ENCODE peak calls at places on chromosomes 1 and 21, in seven cellular contexts. K is neural progenitor cell, A is Calu3, B is epithelial cell of esophagus, G is WTC11, E is cardiac muscle cell, C is thyroid gland. Q is an unnamed sample.

GRCh38 chr1:110234691-110235090 is 24.6 kb downstream of the KCNC4 start:
- DNase-seq in C (no peak), E (no peak), K (no peak), A (no peak), B (peak), G (no peak), Q (no peak)

GRCh38 chr1:182280521-182280920 is 111.1 kb downstream of the GLUL start:
- DNase-seq in K (peak), A (no peak), E (no peak), C (no peak), B (no peak), G (no peak), Q (no peak)

GRCh38 chr21:25862596-25862995 is 127.8 kb downstream of the GABPA start:
- DNase-seq in C (no peak), E (no peak), B (peak), K (peak), G (peak), A (peak), Q (peak)

GRCh38 chr1:29033829-29034466 is 89.8 kb downstream of the TMEM200B start:
- DNase-seq in E (peak), C (no peak), K (peak), B (peak), G (no peak), A (no peak), Q (peak)

GRCh38 chr1:228848406-228848805 is 113.1 kb downstream of the RHOU start:
- DNase-seq in G (no peak), K (no peak), B (no peak), A (no peak), C (no peak), E (no peak), Q (no peak)

GRCh38 chr1:55833452-55834160 is 618.4 kb upstream of the USP24 start:
- DNase-seq in E (no peak), K (no peak), G (no peak), B (no peak), C (no peak), A (no peak), Q (peak)

GRCh38 chr1:85599076-85599491 is 18.5 kb downstream of the CCN1 start:
- DNase-seq in G (no peak), K (no peak), B (no peak), A (no peak), E (no peak), C (no peak), Q (no peak)

GRCh38 chr21:14547834-14548513 is 1.9 kb upstream of the SAMSN1 start:
- DNase-seq in A (no peak), G (no peak), K (no peak), B (no peak), E (no peak), C (no peak), Q (no peak)

GRCh38 chr1:85579619-85580018 is 942 bp upstream of the CCN1 start:
- DNase-seq in G (peak), B (no peak), C (peak), A (peak), K (peak), E (no peak), Q (peak)

GRCh38 chr1:224433041-224433670 is 1.4 kb downstream of the WDR26 start:
- DNase-seq in B (peak), A (peak), C (peak), G (no peak), K (peak), E (peak), Q (peak)

GRCh38 chr1:158094571-158094970 is 86.1 kb upstream of the CD1D start:
- DNase-seq in G (no peak), B (no peak), A (no peak), E (no peak), C (no peak), K (no peak), Q (no peak)

GRCh38 chr1:158093376-158093775 is 87.3 kb upstream of the CD1D start:
- DNase-seq in E (no peak), G (no peak), A (no peak), C (no peak), K (no peak), B (no peak), Q (no peak)

GRCh38 chr1:158098256-158098655 is 82.4 kb upstream of the CD1D start:
- DNase-seq in B (peak), K (no peak), E (no peak), A (no peak), G (no peak), C (no peak), Q (no peak)

GRCh38 chr1:158100498-158100897 is 80.2 kb upstream of the CD1D start:
- DNase-seq in B (no peak), A (no peak), K (no peak), E (no peak), G (no peak), C (no peak), Q (no peak)

GRCh38 chr1:158095737-158096335 is 84.9 kb upstream of the CD1D start:
- DNase-seq in G (peak), A (peak), B (peak), E (peak), C (no peak), K (peak), Q (peak)
- TF ChIP-seq CTCF in G (peak), A (peak), B (peak), E (peak), C (peak), K (peak), Q (peak)

GRCh38 chr1:160818207-160818935 is 22.4 kb downstream of the LY9 start:
- DNase-seq in E (no peak), A (no peak), C (no peak), G (no peak), B (no peak), K (no peak), Q (no peak)

GRCh38 chr1:160827418-160827817 is 31.4 kb downstream of the LY9 start:
- DNase-seq in E (no peak), B (peak), C (no peak), G (no peak), A (no peak), K (no peak), Q (peak)

GRCh38 chr1:160826546-160826945 is 30.6 kb downstream of the LY9 start:
- DNase-seq in E (no peak), K (no peak), B (peak), A (peak), G (no peak), C (no peak), Q (no peak)

GRCh38 chr1:160819186-160819585 is 23.2 kb downstream of the LY9 start:
- DNase-seq in B (no peak), C (no peak), G (no peak), E (no peak), K (no peak), A (no peak), Q (no peak)

GRCh38 chr1:160821627-160822026 is 25.7 kb downstream of the LY9 start:
- DNase-seq in E (no peak), B (no peak), K (no peak), C (no peak), A (no peak), G (peak), Q (no peak)
- TF ChIP-seq CTCF in E (peak), B (peak), K (peak), C (no peak), A (no peak), G (peak), Q (peak)

GRCh38 chr1:240242601-240243144 is 151.0 kb downstream of the FMN2 start:
- DNase-seq in E (no peak), A (no peak), K (no peak), B (peak), C (no peak), G (no peak), Q (peak)
- TF ChIP-seq CTCF in E (no peak), A (no peak), K (no peak), B (no peak), C (no peak), G (no peak), Q (no peak)

DNA sequence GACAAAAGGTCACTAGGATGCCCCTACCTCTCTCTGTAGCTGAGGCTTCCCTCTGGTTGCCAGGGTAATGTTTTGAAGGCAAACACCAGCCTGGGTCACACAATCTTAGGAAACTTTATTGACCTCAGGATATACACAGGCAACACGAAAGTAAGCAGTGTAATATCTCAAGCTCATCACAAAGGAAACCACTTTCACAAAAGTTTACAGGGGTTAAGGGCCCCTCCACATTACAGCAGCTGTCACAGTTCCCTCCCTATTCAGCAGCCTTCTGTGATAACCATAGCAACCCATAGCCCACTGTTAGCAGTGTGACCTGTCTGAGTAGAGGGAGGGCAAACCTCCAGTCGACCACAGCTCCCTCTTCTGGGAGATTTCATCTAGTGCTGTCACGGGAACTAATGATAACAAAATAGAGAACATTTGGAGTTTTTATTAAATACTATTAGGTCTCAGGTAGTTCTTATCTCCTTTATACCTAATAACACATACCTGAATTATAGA is 149.8 kb downstream of the PTPRC start:
- DNase-seq in K (peak), G (peak), E (peak), A (no peak), B (no peak), C (no peak), Q (peak)
- TF ChIP-seq CTCF in K (peak), G (peak), E (peak), A (no peak), B (no peak), C (no peak), Q (peak)

GRCh38 chr1:161440312-161440894 is 64.9 kb upstream of the FCGR2A start:
- DNase-seq in A (peak), K (peak), E (peak), B (peak), C (peak), G (peak), Q (peak)
- TF ChIP-seq CTCF in A (peak), K (peak), E (peak), B (peak), C (no peak), G (peak), Q (peak)

DNA sequence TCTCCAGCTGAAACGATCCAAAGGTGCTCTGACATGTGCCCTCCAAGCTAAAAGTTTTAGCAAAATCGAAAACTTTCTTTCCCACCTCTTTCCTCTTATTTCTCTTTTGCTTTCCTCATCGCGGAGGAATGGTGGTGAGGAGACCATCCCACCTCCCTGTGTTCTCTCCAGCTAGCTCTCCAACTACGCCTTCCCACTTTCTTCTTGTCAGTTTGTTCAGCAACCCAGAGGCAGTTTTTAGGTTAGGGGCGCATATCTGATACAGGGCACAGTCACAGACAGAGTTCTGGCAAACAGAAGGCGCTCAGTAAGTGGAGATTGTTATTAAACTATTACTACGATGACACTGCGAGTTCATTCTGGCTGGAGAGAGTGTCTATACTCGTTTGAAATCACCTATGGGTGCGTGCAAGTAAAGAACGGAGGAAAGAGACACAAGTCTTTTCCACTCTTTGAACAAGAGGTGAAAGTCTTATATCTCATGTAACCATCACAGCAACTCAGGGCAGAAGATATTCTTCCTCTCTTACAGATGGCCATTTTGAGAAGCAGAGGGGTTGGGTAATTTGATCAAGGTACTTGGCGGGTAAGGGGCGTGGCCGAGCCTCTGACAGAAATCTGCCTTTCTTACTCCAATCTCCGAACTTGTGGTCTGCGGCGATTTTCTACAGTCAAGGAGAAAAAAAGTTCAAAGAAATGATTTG is 13.9 kb downstream of the HLX start:
- DNase-seq in K (peak), C (no peak), B (no peak), E (no peak), A (no peak), G (peak), Q (no peak)
- TF ChIP-seq CTCF in K (no peak), C (no peak), B (no peak), E (no peak), A (no peak), G (no peak), Q (no peak)

DNA sequence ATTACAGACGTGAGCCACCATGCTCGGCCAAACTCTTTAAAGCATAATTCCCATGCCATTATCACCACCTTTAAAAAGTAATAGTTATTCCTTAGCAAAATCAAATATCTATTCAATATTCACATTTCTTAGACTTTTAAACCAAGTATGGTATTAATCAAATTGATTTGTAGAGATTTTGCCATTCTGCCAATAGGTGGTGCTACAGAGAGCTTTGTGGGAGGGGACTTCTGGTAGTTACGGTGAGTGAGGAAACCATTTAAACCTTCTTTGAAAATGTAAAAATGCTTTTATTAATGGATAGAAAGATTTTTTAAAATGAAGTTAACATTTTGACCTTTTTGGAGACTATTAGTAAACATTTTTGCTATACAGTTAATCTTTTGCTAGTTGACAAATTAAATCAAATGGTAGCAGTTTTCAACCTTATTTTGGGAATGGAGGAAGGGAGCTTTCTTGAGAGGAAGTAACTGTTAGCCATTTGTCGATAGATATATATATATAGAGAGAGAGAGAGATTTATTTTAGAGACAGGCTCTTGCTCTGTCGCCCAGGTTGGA is 19.3 kb downstream of the IARS2 start:
- DNase-seq in G (no peak), C (no peak), E (peak), K (peak), A (no peak), B (peak), Q (peak)
- TF ChIP-seq CTCF in G (peak), C (no peak), E (peak), K (peak), A (peak), B (peak), Q (peak)

GRCh38 chr1:108568589-108568988 is 8.7 kb downstream of the EEIG2 start:
- DNase-seq in G (no peak), B (no peak), K (peak), E (no peak), C (no peak), A (no peak), Q (no peak)

GRCh38 chr1:108572182-108572581 is 12.3 kb downstream of the EEIG2 start:
- DNase-seq in E (no peak), B (no peak), G (no peak), C (no peak), K (no peak), A (no peak), Q (no peak)

GRCh38 chr1:108570998-108571401 is 11.1 kb downstream of the EEIG2 start:
- DNase-seq in E (peak), B (no peak), K (no peak), A (peak), G (no peak), C (no peak), Q (no peak)

GRCh38 chr1:108569097-108569728 is 9.3 kb downstream of the EEIG2 start:
- DNase-seq in K (no peak), E (no peak), G (no peak), C (no peak), B (peak), A (no peak), Q (no peak)

GRCh38 chr1:108570128-108570527 is 10.2 kb downstream of the EEIG2 start:
- DNase-seq in G (no peak), B (peak), A (no peak), K (peak), C (no peak), E (peak), Q (peak)
- TF ChIP-seq CTCF in G (no peak), B (peak), A (no peak), K (peak), C (peak), E (peak), Q (peak)

GRCh38 chr1:27522148-27522859 is 32.3 kb upstream of the WASF2 start:
- DNase-seq in G (no peak), E (no peak), C (no peak), A (no peak), B (peak), K (no peak), Q (no peak)
- TF ChIP-seq CTCF in G (no peak), E (no peak), C (no peak), A (no peak), B (peak), K (no peak), Q (no peak)

GRCh38 chr1:152034654-152035405 is 2.0 kb downstream of the S100A11 start:
- DNase-seq in G (peak), C (peak), B (peak), E (peak), A (peak), K (peak), Q (peak)

GRCh38 chr1:152037920-152038658 is 1.3 kb upstream of the S100A11 start:
- DNase-seq in A (no peak), K (no peak), C (no peak), E (no peak), G (no peak), B (no peak), Q (no peak)

GRCh38 chr1:152034324-152034653 is 2.5 kb downstream of the S100A11 start:
- DNase-seq in B (no peak), K (no peak), C (no peak), E (no peak), A (no peak), G (no peak), Q (no peak)

GRCh38 chr1:152035406-152036315 is 1.1 kb downstream of the S100A11 start:
- DNase-seq in B (no peak), A (peak), K (no peak), E (no peak), G (no peak), C (peak), Q (peak)

GRCh38 chr1:152036316-152037216 is at the start of gene S100A11:
- DNase-seq in C (peak), E (peak), B (peak), K (peak), A (peak), G (peak), Q (peak)
- TF ChIP-seq CTCF in C (no peak), E (no peak), B (no peak), K (no peak), A (no peak), G (no peak), Q (no peak)

Q was measured in fibroblast of villous mesenchyme.